ENCODE peak calls at places on chromosomes 2 and 18, in six cellular contexts. V is hepatocyte, F is astrocyte, G is DND-41, S is fibroblast of lung, I is mammary epithelial cell. O is an unnamed sample.

GRCh38 chr2:149562304-149562703 is 25.3 kb downstream of the MMADHC start:
- DNase-seq in G (no peak), F (no peak), V (peak; percentile 34), I (no peak), S (peak; percentile 38), O (peak; percentile 56)

GRCh38 chr2:232350804-232351685 is 27.5 kb upstream of the ALPP start:
- DNase-seq in V (no peak), I (no peak), G (no peak), S (no peak), F (no peak), O (no peak)

GRCh38 chr18:3455938-3456685 is 6.1 kb downstream of the TGIF1 start:
- DNase-seq in S (peak; percentile 52), I (peak; percentile 46), F (peak; percentile 74), G (no peak), V (peak; percentile 37), O (peak; percentile 56)

GRCh38 chr18:78983530-78983929 is 3.9 kb downstream of the SALL3 start:
- DNase-seq in G (no peak), S (no peak), I (no peak), V (no peak), F (no peak), O (no peak)

GRCh38 chr18:68480196-68480595 is 234.7 kb downstream of the TMX3 start:
- DNase-seq in G (no peak), V (no peak), S (no peak), F (peak; percentile 19), I (no peak), O (no peak)

GRCh38 chr2:180101846-180102245 is 94.7 kb upstream of the CWC22 start:
- DNase-seq in F (no peak), S (no peak), G (no peak), V (no peak), I (no peak), O (no peak)

GRCh38 chr2:114797540-114797939 is 355.1 kb downstream of the DPP10 start:
- DNase-seq in F (no peak), G (no peak), I (no peak), S (no peak), V (no peak), O (no peak)

GRCh38 chr2:54008439-54008838 is 37.6 kb upstream of the PSME4 start:
- DNase-seq in S (no peak), F (no peak), I (no peak), V (no peak), G (no peak), O (no peak)

GRCh38 chr2:68200157-68200787 is 42.6 kb downstream of the PNO1 start:
- DNase-seq in G (no peak), S (no peak), F (no peak), V (no peak), I (no peak), O (no peak)

GRCh38 chr2:210577263-210578071 is 21.1 kb downstream of the CPS1 start:
- DNase-seq in V (peak; percentile 49), F (peak; percentile 30), I (peak; percentile 25), G (peak; percentile 4), S (peak; percentile 67), O (no peak)

GRCh38 chr2:225419033-225419432 is 19.5 kb downstream of the NYAP2 start:
- DNase-seq in V (no peak), F (no peak), I (no peak), G (no peak), S (no peak), O (no peak)

GRCh38 chr2:225670111-225670974 is 270.8 kb downstream of the NYAP2 start:
- DNase-seq in F (peak; percentile 35), I (peak; percentile 23), S (peak; percentile 81), V (peak; percentile 63), G (no peak), O (peak; percentile 45)

GRCh38 chr18:5628512-5629255 is 84.9 kb upstream of the EPB41L3 start:
- DNase-seq in F (peak; percentile 29), I (peak; percentile 5), V (peak; percentile 70), S (peak; percentile 57), G (no peak), O (no peak)
- TF ChIP-seq EZH2 in F (peak; percentile 11), I (no peak), V (no peak), S (peak; percentile 43), G (no peak), O (no peak)

GRCh38 chr18:51433296-51433695 is 235.8 kb upstream of the MEX3C start:
- DNase-seq in F (no peak), I (no peak), V (no peak), S (no peak), G (no peak), O (no peak)

GRCh38 chr18:51438797-51439350 is 241.4 kb upstream of the MEX3C start:
- DNase-seq in F (no peak), G (no peak), S (no peak), V (no peak), I (no peak), O (no peak)

GRCh38 chr18:51433881-51434280 is 236.4 kb upstream of the MEX3C start:
- DNase-seq in S (no peak), V (no peak), F (no peak), G (no peak), I (no peak), O (no peak)

GRCh38 chr18:51437280-51438271 is 240.1 kb upstream of the MEX3C start:
- DNase-seq in V (no peak), I (peak; percentile 60), S (no peak), G (no peak), F (no peak), O (no peak)
- H3K4me2 ChIP-seq in V (peak overlapping the region; percentile 52), I (no peak overlapping the region), S (no peak overlapping the region), G (no peak overlapping the region), F (no peak overlapping the region), O (no peak overlapping the region)

GRCh38 chr2:172087191-172087779 is 2.0 kb downstream of the DLX1 start:
- DNase-seq in V (no peak), I (no peak), S (no peak), F (no peak), G (no peak), O (no peak)

GRCh38 chr2:172089633-172090032 is 4.3 kb downstream of the DLX1 start:
- DNase-seq in I (no peak), G (no peak), F (no peak), V (no peak), S (no peak), O (no peak)

GRCh38 chr2:172087780-172088244 is 2.5 kb downstream of the DLX1 start:
- DNase-seq in V (no peak), G (no peak), S (no peak), F (no peak), I (no peak), O (no peak)

GRCh38 chr2:172089005-172089504 is 3.7 kb downstream of the DLX1 start:
- DNase-seq in F (no peak), G (no peak), I (no peak), S (no peak), V (no peak), O (no peak)

DNA sequence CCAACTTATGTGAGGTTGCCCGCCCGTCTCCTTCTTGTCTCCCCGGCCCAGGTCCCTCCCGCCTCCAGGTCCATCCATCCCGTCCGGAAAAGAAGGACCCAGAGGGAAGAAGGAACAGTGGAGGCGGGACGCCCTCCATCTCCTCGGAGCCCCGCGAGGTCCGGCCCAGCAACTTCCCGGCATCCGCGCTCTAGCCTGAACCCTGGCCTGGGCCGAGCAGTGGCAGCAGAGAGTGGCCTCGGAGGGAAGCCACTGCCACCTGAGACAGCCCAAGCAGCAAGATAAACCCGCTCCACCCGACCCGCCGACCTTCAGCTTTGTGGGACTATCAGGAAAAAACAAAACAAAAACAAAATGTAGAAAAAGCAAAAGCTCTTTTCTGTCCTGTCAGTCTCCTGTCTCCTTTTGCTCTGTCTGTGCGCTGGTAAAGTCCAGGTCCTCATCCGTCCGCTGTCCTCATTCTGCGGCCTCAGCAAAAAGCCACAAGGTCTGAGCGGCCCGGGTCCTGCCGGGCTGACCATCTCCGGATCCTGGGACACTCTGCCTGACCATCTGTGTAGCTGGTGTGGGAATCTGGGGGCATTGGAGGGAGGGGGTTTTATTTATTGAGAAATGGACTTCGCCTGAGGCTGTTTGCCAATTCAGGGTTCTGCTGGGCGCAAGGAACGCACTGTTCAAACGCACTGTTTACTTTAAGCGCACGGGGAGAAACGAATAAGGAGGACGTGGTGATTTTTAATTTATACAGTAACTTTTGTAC is 3.1 kb downstream of the DLX1 start:
- DNase-seq in F (no peak), S (no peak), I (no peak), V (no peak), G (no peak), O (no peak)
- TF ChIP-seq EZH2 in F (peak; percentile 85), S (peak; percentile 93), I (no peak), V (peak; percentile 100), G (no peak), O (no peak)

GRCh38 chr2:43539991-43540860 is 55.6 kb downstream of the THADA start:
- DNase-seq in S (peak; percentile 100), G (no peak), V (peak; percentile 19), F (peak; percentile 88), I (peak; percentile 81), O (peak; percentile 48)
- H3K4me2 ChIP-seq in S (no peak overlapping the region), G (no peak overlapping the region), V (peak overlapping the region; percentile 2), F (no peak overlapping the region), I (peak overlapping the region; percentile 35), O (no peak overlapping the region)

GRCh38 chr2:44805836-44806235 is 135.7 kb upstream of the SIX3 start:
- DNase-seq in I (no peak), F (no peak), G (no peak), V (no peak), S (no peak), O (no peak)
- TF ChIP-seq EZH2 in I (no peak), F (no peak), G (no peak), V (no peak), S (no peak), O (no peak)

GRCh38 chr2:111164078-111164477 is 43.4 kb downstream of the BCL2L11 start:
- DNase-seq in I (no peak), V (no peak), G (no peak), S (no peak), F (no peak), O (no peak)

GRCh38 chr2:111162718-111163331 is 42.1 kb downstream of the BCL2L11 start:
- DNase-seq in G (no peak), V (peak; percentile 55), F (peak; percentile 48), I (no peak), S (no peak), O (no peak)

GRCh38 chr2:111159640-111160039 is 38.9 kb downstream of the BCL2L11 start:
- DNase-seq in F (no peak), S (no peak), G (no peak), I (no peak), V (no peak), O (no peak)

GRCh38 chr2:111160758-111161157 is 40.0 kb downstream of the BCL2L11 start:
- DNase-seq in S (peak; percentile 77), V (peak; percentile 36), I (peak; percentile 82), F (peak; percentile 89), G (no peak), O (no peak)

DNA sequence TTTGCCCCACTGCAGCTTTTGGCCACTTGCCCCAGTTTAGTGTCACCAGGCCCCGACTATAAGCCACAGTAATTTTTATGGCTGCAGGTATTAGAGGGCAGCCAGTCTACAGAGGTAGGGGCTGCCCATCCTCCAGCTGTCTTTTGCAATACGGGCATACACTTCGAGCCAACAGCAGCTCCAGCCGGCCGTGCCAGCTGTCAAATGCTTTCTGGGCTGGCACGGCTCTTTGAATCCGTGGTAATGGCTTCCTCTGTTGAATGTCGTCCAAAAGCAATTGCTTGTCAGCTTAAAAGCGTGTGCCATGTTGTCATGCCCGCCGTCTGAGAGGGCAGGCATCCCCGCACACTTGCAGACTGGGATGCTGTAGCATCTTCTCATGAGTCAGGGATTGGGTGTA is 41.3 kb downstream of the BCL2L11 start:
- DNase-seq in G (no peak), F (no peak), S (no peak), I (no peak), V (no peak), O (no peak)
- H3K4me2 ChIP-seq in G (no peak overlapping the region), F (peak overlapping the region; percentile 62), S (no peak overlapping the region), I (no peak overlapping the region), V (no peak overlapping the region), O (no peak overlapping the region)

O was measured in PC-9.